ENCODE peak calls at places on chromosomes 4 and X, in seven cellular contexts. One of them, this sample, is unnamed.

GRCh38 chr4:168972601-168973000 is 37.5 kb downstream of the CBR4 start:
- DNase-seq in fibroblast of the aortic adventitia: no peak
- DNase-seq in endothelial cell: no peak
- DNase-seq in iris pigment epithelial cell: no peak
- DNase-seq in colonic mucosa: no peak
- DNase-seq in NCI-H1092: no peak
- DNase-seq in stimulated activated CD4-positive, alpha-beta T cell treated with anti-CD3 and anti-CD28 coated beads, TNF-alpha, amount 100 ng/mL, for 4 hours: no peak
- DNase-seq in this sample: no peak

GRCh38 chr4:52001616-52002015 is 18.5 kb downstream of the LRRC66 start:
- DNase-seq in iris pigment epithelial cell: peak
- DNase-seq in fibroblast of the aortic adventitia: peak
- DNase-seq in stimulated activated CD4-positive, alpha-beta T cell treated with anti-CD3 and anti-CD28 coated beads, TNF-alpha, amount 100 ng/mL, for 4 hours: no peak
- DNase-seq in NCI-H1092: no peak
- DNase-seq in colonic mucosa: no peak
- DNase-seq in endothelial cell: no peak
- DNase-seq in this sample: no peak

GRCh38 chrX:23788521-23788920 is 5.5 kb downstream of the SAT1 start:
- DNase-seq in NCI-H1092: no peak
- DNase-seq in stimulated activated CD4-positive, alpha-beta T cell treated with anti-CD3 and anti-CD28 coated beads, TNF-alpha, amount 100 ng/mL, for 4 hours: no peak
- DNase-seq in colonic mucosa: no peak
- DNase-seq in endothelial cell: no peak
- DNase-seq in fibroblast of the aortic adventitia: no peak
- DNase-seq in iris pigment epithelial cell: no peak
- DNase-seq in this sample: no peak

GRCh38 chrX:16160729-16161128 is 6.6 kb upstream of the MAGEB17 start:
- DNase-seq in endothelial cell: no peak
- DNase-seq in fibroblast of the aortic adventitia: peak
- DNase-seq in colonic mucosa: no peak
- DNase-seq in NCI-H1092: no peak
- DNase-seq in iris pigment epithelial cell: peak
- DNase-seq in stimulated activated CD4-positive, alpha-beta T cell treated with anti-CD3 and anti-CD28 coated beads, TNF-alpha, amount 100 ng/mL, for 4 hours: no peak
- DNase-seq in this sample: no peak

GRCh38 chr4:22869235-22869634 is 176.5 kb downstream of the GBA3 start:
- DNase-seq in endothelial cell: no peak
- DNase-seq in stimulated activated CD4-positive, alpha-beta T cell treated with anti-CD3 and anti-CD28 coated beads, TNF-alpha, amount 100 ng/mL, for 4 hours: no peak
- DNase-seq in NCI-H1092: no peak
- DNase-seq in iris pigment epithelial cell: no peak
- DNase-seq in fibroblast of the aortic adventitia: no peak
- DNase-seq in colonic mucosa: no peak
- DNase-seq in this sample: no peak

GRCh38 chrX:18920566-18920965 is 63.3 kb downstream of the PHKA2 start:
- DNase-seq in iris pigment epithelial cell: no peak
- DNase-seq in colonic mucosa: no peak
- DNase-seq in endothelial cell: no peak
- DNase-seq in fibroblast of the aortic adventitia: no peak
- DNase-seq in NCI-H1092: no peak
- DNase-seq in stimulated activated CD4-positive, alpha-beta T cell treated with anti-CD3 and anti-CD28 coated beads, TNF-alpha, amount 100 ng/mL, for 4 hours: no peak
- DNase-seq in this sample: no peak

GRCh38 chr4:120056249-120056648 is 10.4 kb downstream of the MAD2L1 start:
- DNase-seq in fibroblast of the aortic adventitia: peak
- DNase-seq in iris pigment epithelial cell: peak
- DNase-seq in colonic mucosa: no peak
- DNase-seq in endothelial cell: no peak
- DNase-seq in stimulated activated CD4-positive, alpha-beta T cell treated with anti-CD3 and anti-CD28 coated beads, TNF-alpha, amount 100 ng/mL, for 4 hours: no peak
- DNase-seq in NCI-H1092: no peak
- DNase-seq in this sample: no peak

GRCh38 chr4:18568600-18568999 is 547.0 kb upstream of the LCORL start:
- DNase-seq in NCI-H1092: no peak
- DNase-seq in colonic mucosa: no peak
- DNase-seq in stimulated activated CD4-positive, alpha-beta T cell treated with anti-CD3 and anti-CD28 coated beads, TNF-alpha, amount 100 ng/mL, for 4 hours: no peak
- DNase-seq in iris pigment epithelial cell: no peak
- DNase-seq in fibroblast of the aortic adventitia: peak
- DNase-seq in endothelial cell: no peak
- DNase-seq in this sample: no peak

GRCh38 chrX:24380273-24381036 is 20.0 kb downstream of the SUPT20HL1 start:
- DNase-seq in NCI-H1092: peak
- DNase-seq in iris pigment epithelial cell: no peak
- DNase-seq in stimulated activated CD4-positive, alpha-beta T cell treated with anti-CD3 and anti-CD28 coated beads, TNF-alpha, amount 100 ng/mL, for 4 hours: no peak
- DNase-seq in endothelial cell: no peak
- DNase-seq in colonic mucosa: no peak
- DNase-seq in fibroblast of the aortic adventitia: peak
- DNase-seq in this sample: no peak

GRCh38 chr4:183783933-183784622 is 121.0 kb upstream of the STOX2 start:
- DNase-seq in stimulated activated CD4-positive, alpha-beta T cell treated with anti-CD3 and anti-CD28 coated beads, TNF-alpha, amount 100 ng/mL, for 4 hours: no peak
- DNase-seq in iris pigment epithelial cell: peak
- DNase-seq in fibroblast of the aortic adventitia: peak
- DNase-seq in endothelial cell: no peak
- DNase-seq in NCI-H1092: no peak
- DNase-seq in colonic mucosa: peak
- DNase-seq in this sample: no peak

GRCh38 chrX:106752101-106752678 is 25.7 kb downstream of the RNF128 start:
- DNase-seq in NCI-H1092: no peak
- DNase-seq in fibroblast of the aortic adventitia: no peak
- DNase-seq in stimulated activated CD4-positive, alpha-beta T cell treated with anti-CD3 and anti-CD28 coated beads, TNF-alpha, amount 100 ng/mL, for 4 hours: no peak
- DNase-seq in endothelial cell: peak
- DNase-seq in colonic mucosa: no peak
- DNase-seq in iris pigment epithelial cell: peak
- DNase-seq in this sample: no peak

GRCh38 chr4:92615049-92615448 is 311.3 kb downstream of the GRID2 start:
- DNase-seq in iris pigment epithelial cell: no peak
- DNase-seq in colonic mucosa: no peak
- DNase-seq in stimulated activated CD4-positive, alpha-beta T cell treated with anti-CD3 and anti-CD28 coated beads, TNF-alpha, amount 100 ng/mL, for 4 hours: no peak
- DNase-seq in endothelial cell: no peak
- DNase-seq in NCI-H1092: no peak
- DNase-seq in fibroblast of the aortic adventitia: no peak
- DNase-seq in this sample: no peak

GRCh38 chrX:56995271-56995994 is at the start of gene SPIN3:
- DNase-seq in colonic mucosa: peak
- DNase-seq in fibroblast of the aortic adventitia: peak
- DNase-seq in endothelial cell: peak
- DNase-seq in iris pigment epithelial cell: peak
- DNase-seq in stimulated activated CD4-positive, alpha-beta T cell treated with anti-CD3 and anti-CD28 coated beads, TNF-alpha, amount 100 ng/mL, for 4 hours: peak
- DNase-seq in NCI-H1092: peak
- DNase-seq in this sample: peak

GRCh38 chr4:3284734-3285557 is 7.9 kb upstream of the RGS12 start:
- DNase-seq in NCI-H1092: no peak
- DNase-seq in colonic mucosa: peak
- DNase-seq in fibroblast of the aortic adventitia: no peak
- DNase-seq in iris pigment epithelial cell: no peak
- DNase-seq in endothelial cell: no peak
- DNase-seq in stimulated activated CD4-positive, alpha-beta T cell treated with anti-CD3 and anti-CD28 coated beads, TNF-alpha, amount 100 ng/mL, for 4 hours: no peak
- DNase-seq in this sample: no peak

GRCh38 chrX:129586446-129586845 is 46.4 kb downstream of the OCRL start:
- DNase-seq in NCI-H1092: no peak
- DNase-seq in colonic mucosa: no peak
- DNase-seq in iris pigment epithelial cell: no peak
- DNase-seq in fibroblast of the aortic adventitia: no peak
- DNase-seq in endothelial cell: no peak
- DNase-seq in stimulated activated CD4-positive, alpha-beta T cell treated with anti-CD3 and anti-CD28 coated beads, TNF-alpha, amount 100 ng/mL, for 4 hours: no peak
- DNase-seq in this sample: no peak